ENCODE peak calls at places on chromosomes 16 and 17, in five cellular contexts. F is tibial nerve, W is tibial artery, B is adrenal gland, M is testis. L is an unnamed sample.
A peak's percentile ranks its signal among the peaks of the same experiment; 100 is the strongest.

GRCh38 chr16:50259334-50260205 is 6.8 kb upstream of the ADCY7 start:
- DNase-seq in F (peak; percentile 72), W (peak; percentile 79), B (no peak), M (peak; percentile 36), L (peak; percentile 73)

GRCh38 chr17:79185671-79186070 is 111.0 kb downstream of the ENGASE start:
- DNase-seq in F (no peak), W (no peak), B (no peak), M (no peak), L (no peak)

GRCh38 chr16:55479560-55480197 is 681 bp downstream of the MMP2 start:
- DNase-seq in F (no peak), W (no peak), B (no peak), M (no peak), L (no peak)

GRCh38 chr17:50596191-50597037 is 35.9 kb downstream of the CACNA1G start:
- DNase-seq in F (no peak), W (no peak), B (no peak), M (no peak), L (no peak)

GRCh38 chr16:12178251-12178990 is 201.9 kb downstream of the SNX29 start:
- DNase-seq in F (no peak), W (no peak), B (no peak), M (no peak), L (no peak)

GRCh38 chr17:19343671-19344151 is 18.8 kb downstream of the B9D1 start:
- DNase-seq in F (no peak), W (peak; percentile 19), B (no peak), M (peak; percentile 61), L (peak; percentile 68)

GRCh38 chr16:89039756-89040155 is 53.9 kb upstream of the ACSF3 start:
- DNase-seq in F (no peak), W (no peak), B (no peak), M (no peak), L (no peak)

GRCh38 chr17:69516911-69517310 is 102.4 kb downstream of the MAP2K6 start:
- DNase-seq in F (no peak), W (no peak), B (no peak), M (no peak), L (no peak)

GRCh38 chr16:84816485-84816884 is 3.3 kb upstream of the CRISPLD2 start:
- DNase-seq in F (no peak), W (no peak), B (no peak), M (no peak), L (no peak)

GRCh38 chr16:64450170-64450569 is 671.7 kb downstream of the CDH11 start:
- DNase-seq in F (no peak), W (no peak), B (no peak), M (no peak), L (no peak)

GRCh38 chr17:7922499-7923289 is 6.6 kb upstream of the RNF227 start:
- DNase-seq in F (peak; percentile 81), W (peak; percentile 85), B (peak; percentile 87), M (peak; percentile 90), L (peak; percentile 85)

GRCh38 chr16:85316321-85316919 is 204.1 kb upstream of the CIBAR2 start:
- DNase-seq in F (no peak), W (no peak), B (peak; percentile 74), M (peak; percentile 73), L (no peak)

GRCh38 chr16:85752511-85753420 is 1.9 kb upstream of the C16orf74 start:
- DNase-seq in F (no peak), W (no peak), B (no peak), M (peak; percentile 43), L (no peak)

GRCh38 chr16:61715392-61715791 is 320.8 kb downstream of the CDH8 start:
- DNase-seq in F (no peak), W (no peak), B (no peak), M (no peak), L (no peak)

GRCh38 chr17:80584171-80584905 is 39.7 kb downstream of the RPTOR start:
- DNase-seq in F (no peak), W (no peak), B (no peak), M (peak; percentile 54), L (no peak)

GRCh38 chr17:76517638-76518038 is 16.4 kb upstream of the RHBDF2 start:
- DNase-seq in F (no peak), W (no peak), B (no peak), M (no peak), L (no peak)

GRCh38 chr16:46745594-46745993 is 2.5 kb downstream of the MYLK3 start:
- DNase-seq in F (no peak), W (no peak), B (no peak), M (no peak), L (peak; percentile 33)

GRCh38 chr17:44191941-44192496 is 5.2 kb downstream of the TMUB2 start:
- DNase-seq in F (no peak), W (no peak), B (no peak), M (no peak), L (no peak)

GRCh38 chr16:84599528-84600202 is 18.2 kb downstream of the COTL1 start:
- DNase-seq in F (peak; percentile 56), W (peak; percentile 58), B (peak; percentile 54), M (no peak), L (no peak)

GRCh38 chr17:1997587-1998425 is 27.3 kb downstream of the RTN4RL1 start:
- DNase-seq in F (no peak), W (no peak), B (peak; percentile 50), M (peak; percentile 56), L (no peak)

GRCh38 chr16:88754912-88755744 is 29.9 kb downstream of the PIEZO1 start:
- DNase-seq in F (no peak), W (no peak), B (no peak), M (no peak), L (no peak)

GRCh38 chr16:52265446-52265861 is 281.5 kb downstream of the TOX3 start:
- DNase-seq in F (no peak), W (no peak), B (no peak), M (no peak), L (no peak)

GRCh38 chr17:50550661-50551432 is 3.9 kb downstream of the SPATA20 start:
- DNase-seq in F (peak; percentile 68), W (peak; percentile 84), B (peak; percentile 90), M (peak; percentile 88), L (no peak)

GRCh38 chr17:17493986-17494466 is 2.2 kb downstream of the RASD1 start:
- DNase-seq in F (no peak), W (no peak), B (no peak), M (no peak), L (no peak)

GRCh38 chr16:62821771-62822170 is 785.5 kb upstream of the CDH8 start:
- DNase-seq in F (no peak), W (no peak), B (no peak), M (no peak), L (no peak)

GRCh38 chr16:58299757-58300349 is 5.0 kb upstream of the PRSS54 start:
- DNase-seq in F (no peak), W (no peak), B (no peak), M (peak; percentile 46), L (no peak)

GRCh38 chr17:33292981-33293867 is at the start of gene ASIC2:
- DNase-seq in F (no peak), W (no peak), B (peak; percentile 15), M (peak; percentile 73), L (no peak)

GRCh38 chr17:78019367-78019975 is 61.0 kb downstream of the TNRC6C start:
- DNase-seq in F (no peak), W (no peak), B (no peak), M (no peak), L (no peak)

GRCh38 chr17:39636587-39636926 is 387 bp upstream of the STARD3 start:
- DNase-seq in F (no peak), W (no peak), B (no peak), M (no peak), L (no peak)

GRCh38 chr17:39636927-39637736 is at the start of gene STARD3:
- DNase-seq in F (peak; percentile 82), W (peak; percentile 88), B (peak; percentile 95), M (peak; percentile 95), L (peak; percentile 92)

GRCh38 chr17:39639043-39639442 is 2.1 kb downstream of the STARD3 start:
- DNase-seq in F (no peak), W (no peak), B (no peak), M (no peak), L (no peak)

GRCh38 chr17:39639566-39640458 is 2.9 kb downstream of the STARD3 start:
- DNase-seq in F (no peak), W (no peak), B (peak; percentile 64), M (no peak), L (no peak)

DNA sequence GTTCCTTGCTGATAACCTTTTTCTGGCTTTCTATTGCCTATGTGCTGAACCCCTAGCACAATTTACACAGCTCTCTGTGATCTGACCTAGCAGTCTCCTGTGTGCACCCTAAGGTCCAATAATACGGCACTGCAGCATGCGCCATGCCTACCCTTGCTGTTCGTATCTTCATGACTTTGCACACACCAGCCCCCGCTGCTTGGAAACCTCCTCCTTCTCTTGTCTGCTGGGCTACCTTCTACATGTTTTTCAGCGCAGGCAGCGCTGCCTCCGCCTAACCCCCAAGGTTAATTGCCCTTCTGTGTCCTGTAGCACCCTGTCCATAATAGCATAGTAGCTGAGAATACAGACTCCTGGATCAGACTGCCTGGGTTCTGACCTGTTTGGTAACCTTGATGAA is 1.4 kb downstream of the STARD3 start:
- DNase-seq in F (no peak), W (no peak), B (no peak), M (no peak), L (no peak)
- H3K4me3 ChIP-seq in F (peak overlapping the region; percentile 90), W (peak overlapping the region; percentile 89), B (no peak overlapping the region), M (no peak overlapping the region), L (peak overlapping the region; percentile 99)

GRCh38 chr17:67558740-67559380 is 158.9 kb upstream of the NOL11 start:
- DNase-seq in F (no peak), W (no peak), B (peak; percentile 84), M (no peak), L (peak; percentile 17)

GRCh38 chr17:67555855-67556254 is 161.9 kb upstream of the NOL11 start:
- DNase-seq in F (no peak), W (no peak), B (no peak), M (no peak), L (peak; percentile 1)

GRCh38 chr17:67559381-67559966 is 158.3 kb upstream of the NOL11 start:
- DNase-seq in F (no peak), W (no peak), B (peak; percentile 26), M (no peak), L (peak; percentile 31)

GRCh38 chr17:67557921-67558320 is 159.8 kb upstream of the NOL11 start:
- DNase-seq in F (no peak), W (no peak), B (no peak), M (no peak), L (peak; percentile 29)

GRCh38 chr17:67557052-67557845 is 160.5 kb upstream of the NOL11 start:
- DNase-seq in F (no peak), W (no peak), B (no peak), M (no peak), L (peak; percentile 14)
- H3K27ac ChIP-seq in F (no peak overlapping the region), W (no peak overlapping the region), B (no peak overlapping the region), M (no peak overlapping the region), L (no peak overlapping the region)

GRCh38 chr16:67560827-67561342 is 1.4 kb upstream of the CTCF start:
- DNase-seq in F (no peak), W (no peak), B (no peak), M (no peak), L (no peak)
- H3K4me3 ChIP-seq in F (no peak overlapping the region), W (no peak overlapping the region), B (no peak overlapping the region), M (no peak overlapping the region), L (peak overlapping the region; percentile 98)

DNA sequence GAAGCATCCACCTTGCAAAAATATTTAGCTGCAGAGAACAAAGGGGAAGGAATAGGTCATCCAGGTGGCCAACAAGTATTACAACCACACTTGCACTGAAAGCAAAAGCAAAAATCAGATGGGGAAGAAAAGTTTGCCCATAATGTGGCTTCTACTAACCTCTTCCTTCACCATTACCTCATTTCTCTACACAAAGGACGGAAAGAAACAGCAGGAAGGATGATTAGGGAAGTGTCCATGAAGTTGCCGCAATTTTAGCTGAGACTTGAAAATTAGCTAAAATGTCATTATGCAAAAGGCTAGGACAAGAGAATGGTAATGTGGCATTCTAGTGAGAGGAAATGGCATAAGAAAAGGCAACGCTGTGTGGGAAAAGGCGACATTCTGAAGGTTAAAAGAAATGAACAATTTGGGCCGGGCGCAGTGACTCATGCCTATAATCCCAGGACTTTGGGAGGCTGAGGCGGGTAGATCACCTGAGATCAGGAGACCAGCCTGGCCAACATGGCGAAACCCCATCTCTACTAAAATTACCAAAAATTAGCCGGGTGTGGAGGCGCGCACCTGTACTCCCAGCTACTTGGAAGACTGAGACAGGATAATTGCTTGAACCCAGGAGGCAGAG is 13.7 kb downstream of the KANSL1 start:
- DNase-seq in F (no peak), W (no peak), B (no peak), M (no peak), L (no peak)
- H3K27ac ChIP-seq in F (no peak overlapping the region), W (no peak overlapping the region), B (no peak overlapping the region), M (no peak overlapping the region), L (no peak overlapping the region)